ENCODE peak calls at places on chromosomes 1 and 21, in nine cellular contexts. T is ovary, B is breast epithelium, S is A549, Z is adrenal gland, E is IMR-90, C is testis, G is heart left ventricle, P is lower leg skin. F is an unnamed sample.

GRCh38 chr21:31236528-31236927 is 107.5 kb downstream of the TIAM1 start:
- DNase-seq in E (no peak), B (no peak), Z (no peak), C (no peak), P (no peak), G (no peak), T (no peak), S (no peak), F (no peak)

GRCh38 chr1:203625623-203626189 is 926 bp upstream of the ATP2B4 start:
- DNase-seq in B (no peak), E (no peak), G (no peak), S (peak), C (peak), T (no peak), P (peak), Z (no peak), F (no peak)

GRCh38 chr1:232589809-232590741 is 39.9 kb downstream of the SIPA1L2 start:
- DNase-seq in P (no peak), C (no peak), B (no peak), E (no peak), T (no peak), G (no peak), S (no peak), Z (no peak), F (no peak)

GRCh38 chr21:44550807-44551206 is 498 bp downstream of the KRTAP10-2 start:
- DNase-seq in S (no peak), T (no peak), P (no peak), Z (no peak), C (no peak), G (no peak), E (no peak), B (no peak), F (no peak)

GRCh38 chr1:21761052-21761451 is 21.9 kb downstream of the USP48 start:
- DNase-seq in E (no peak), T (no peak), G (no peak), C (no peak), B (no peak), S (no peak), P (no peak), Z (no peak), F (no peak)

GRCh38 chr21:17731554-17731953 is 87.6 kb downstream of the C21orf91 start:
- DNase-seq in S (no peak), T (no peak), G (no peak), E (no peak), P (no peak), Z (no peak), C (no peak), B (no peak), F (no peak)

GRCh38 chr1:173475564-173476196 is 1.5 kb upstream of the PRDX6 start:
- DNase-seq in G (no peak), P (no peak), B (no peak), S (no peak), T (no peak), E (peak), C (no peak), Z (no peak), F (no peak)

GRCh38 chr1:182974792-182975191 is 21.8 kb upstream of the SHCBP1L start:
- DNase-seq in T (no peak), P (no peak), G (no peak), C (no peak), Z (no peak), B (no peak), S (peak), E (no peak), F (no peak)

GRCh38 chr1:151368745-151369610 is 3.5 kb downstream of the SELENBP1 start:
- DNase-seq in C (no peak), E (no peak), G (no peak), P (no peak), B (no peak), S (no peak), T (peak), Z (no peak), F (no peak)

GRCh38 chr1:146034976-146035469 is 13.5 kb upstream of the HJV start:
- DNase-seq in B (no peak), C (no peak), P (no peak), S (peak), G (no peak), Z (no peak), T (no peak), E (no peak), F (no peak)

GRCh38 chr1:109775408-109775807 is 11.7 kb upstream of the EPS8L3 start:
- DNase-seq in S (no peak), G (no peak), Z (no peak), C (no peak), P (no peak), B (no peak), E (peak), T (peak), F (no peak)

GRCh38 chr1:178688244-178688643 is 36.8 kb upstream of the RALGPS2 start:
- DNase-seq in C (no peak), E (peak), Z (no peak), T (no peak), S (no peak), P (no peak), B (no peak), G (no peak), F (no peak)

GRCh38 chr1:226656201-226656600 is 82.9 kb downstream of the ITPKB start:
- DNase-seq in B (no peak), S (no peak), C (no peak), G (no peak), E (no peak), T (no peak), P (no peak), Z (no peak), F (no peak)

GRCh38 chr1:32205401-32206370 is at the start of gene IQCC:
- DNase-seq in B (peak), E (peak), S (peak), G (peak), P (peak), Z (peak), C (peak), T (peak), F (peak)
- TF ChIP-seq POLR2A in B (peak), E (peak), S (peak), G (peak), P (no peak), Z (peak), C (no peak), T (peak), F (peak)

GRCh38 chr1:213124590-213124989 is 73.5 kb downstream of the RPS6KC1 start:
- DNase-seq in C (no peak), Z (no peak), P (no peak), B (no peak), E (no peak), T (no peak), G (no peak), S (no peak), F (no peak)

GRCh38 chr1:213122514-213122929 is 71.5 kb downstream of the RPS6KC1 start:
- DNase-seq in B (no peak), P (no peak), S (peak), Z (no peak), G (no peak), T (no peak), E (peak), C (no peak), F (no peak)

GRCh38 chr1:213120961-213121360 is 69.9 kb downstream of the RPS6KC1 start:
- DNase-seq in B (no peak), S (no peak), Z (no peak), P (no peak), C (no peak), G (no peak), T (no peak), E (no peak), F (no peak)

GRCh38 chr1:213123532-213123931 is 72.5 kb downstream of the RPS6KC1 start:
- DNase-seq in E (peak), T (no peak), S (peak), G (no peak), C (no peak), P (no peak), Z (peak), B (no peak), F (no peak)

DNA sequence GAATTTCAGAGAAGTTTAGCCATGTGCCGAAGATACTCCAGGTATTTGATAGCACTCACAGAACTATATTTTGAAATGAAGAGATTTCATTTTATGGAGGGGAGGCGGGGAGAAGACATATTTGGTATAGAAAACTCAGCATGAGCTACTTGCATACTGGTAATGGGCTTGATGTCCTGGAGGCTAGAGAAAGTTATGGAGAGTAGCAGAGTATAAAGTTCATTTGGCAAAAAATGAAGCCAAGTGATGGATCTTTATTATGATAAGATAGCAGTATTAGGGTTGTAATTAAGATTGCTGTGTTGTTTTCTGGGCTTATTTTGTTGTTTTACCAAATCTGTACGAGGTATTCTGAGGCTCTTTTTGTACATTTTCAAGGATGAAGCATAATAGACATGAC is 72.0 kb downstream of the RPS6KC1 start:
- DNase-seq in P (no peak), Z (no peak), E (no peak), T (no peak), G (no peak), C (no peak), B (no peak), S (no peak), F (no peak)
- TF ChIP-seq CTCF in P (no peak), Z (no peak), E (no peak), T (no peak), G (no peak), C (no peak), B (no peak), S (no peak), F (no peak)

GRCh38 chr21:45872471-45872870 is 109.1 kb upstream of the COL6A1 start:
- DNase-seq in P (no peak), Z (no peak), C (no peak), B (no peak), G (no peak), T (no peak), E (no peak), S (no peak), F (no peak)
- TF ChIP-seq POLR2A in P (no peak), Z (no peak), C (no peak), B (no peak), G (no peak), T (no peak), E (no peak), S (no peak), F (no peak)

GRCh38 chr1:158509471-158510161 is 37.6 kb downstream of the OR10R2 start:
- DNase-seq in G (no peak), P (no peak), E (no peak), C (peak), S (no peak), T (no peak), Z (peak), B (no peak), F (no peak)

GRCh38 chr1:158507511-158507910 is 35.5 kb downstream of the OR10R2 start:
- DNase-seq in B (no peak), C (no peak), E (no peak), T (no peak), G (no peak), Z (no peak), P (no peak), S (no peak), F (no peak)

DNA sequence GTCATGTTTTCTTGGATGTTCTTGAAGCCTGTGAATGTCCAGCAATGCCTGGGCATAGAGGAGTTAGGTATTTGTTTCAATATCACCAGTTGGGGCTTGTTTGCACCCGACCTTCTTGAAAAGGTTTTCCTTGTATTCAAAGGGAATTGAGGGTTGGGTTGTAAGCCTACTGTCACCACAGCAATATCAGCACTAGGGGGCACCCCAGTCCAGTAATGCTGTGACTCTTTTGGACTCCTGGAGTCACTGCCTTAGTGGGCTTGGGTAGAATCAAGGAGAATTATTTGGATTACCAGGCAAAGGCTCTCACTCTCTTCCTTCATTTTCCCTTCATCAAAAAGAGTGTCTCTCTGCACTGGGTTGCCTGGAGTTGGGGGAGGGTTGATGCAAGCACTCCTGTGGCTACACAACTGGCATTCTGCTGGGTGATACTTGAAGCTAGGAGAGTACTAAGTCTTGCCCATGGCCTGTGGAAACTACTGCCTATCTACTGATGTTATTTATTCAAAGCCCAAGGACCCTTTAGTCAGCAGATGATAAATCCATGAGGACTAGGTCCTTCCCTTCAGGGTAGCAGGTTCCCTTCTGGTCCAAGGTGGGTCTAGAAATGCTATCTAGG is 34.5 kb downstream of the OR10R2 start:
- DNase-seq in C (peak), B (no peak), G (peak), E (peak), Z (peak), T (no peak), S (peak), P (no peak), F (no peak)
- TF ChIP-seq CTCF in C (peak), B (no peak), G (peak), E (peak), Z (peak), T (no peak), S (no peak), P (no peak), F (peak)

DNA sequence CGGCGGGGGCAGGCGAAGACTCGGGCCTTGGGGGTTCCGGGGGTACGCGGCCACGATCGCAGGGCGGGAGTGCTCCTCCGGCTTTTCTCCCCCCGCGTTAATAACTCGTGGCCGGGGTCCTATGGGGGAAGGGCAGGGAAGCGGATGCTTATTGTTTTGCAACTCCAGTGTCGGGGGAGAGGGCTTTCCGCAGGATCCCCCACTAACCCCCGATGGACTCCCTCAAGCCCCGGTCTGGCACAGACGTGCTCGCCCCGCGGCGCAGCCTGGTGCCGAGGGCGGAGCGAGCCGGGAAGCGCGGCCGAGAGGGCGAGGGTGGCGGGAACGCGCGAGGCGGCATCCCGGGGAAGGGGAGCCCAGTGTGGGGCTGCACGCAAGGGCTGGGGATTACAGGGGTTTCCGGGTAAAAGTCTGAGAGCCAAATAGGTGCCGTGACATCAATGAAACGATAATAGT is 717 bp downstream of the UCK2 start:
- DNase-seq in C (peak), P (no peak), S (peak), Z (peak), B (no peak), E (peak), T (peak), G (peak), F (no peak)
- TF ChIP-seq POLR2A in C (no peak), P (no peak), S (peak), Z (no peak), B (no peak), E (no peak), T (no peak), G (no peak), F (no peak)

GRCh38 chr1:8752411-8752810 is 65.0 kb downstream of the RERE start:
- DNase-seq in B (no peak), E (no peak), C (no peak), Z (no peak), P (no peak), G (no peak), S (no peak), T (no peak), F (no peak)
- TF ChIP-seq CTCF in B (no peak), E (no peak), C (no peak), Z (no peak), P (no peak), G (no peak), S (no peak), T (no peak), F (no peak)

DNA sequence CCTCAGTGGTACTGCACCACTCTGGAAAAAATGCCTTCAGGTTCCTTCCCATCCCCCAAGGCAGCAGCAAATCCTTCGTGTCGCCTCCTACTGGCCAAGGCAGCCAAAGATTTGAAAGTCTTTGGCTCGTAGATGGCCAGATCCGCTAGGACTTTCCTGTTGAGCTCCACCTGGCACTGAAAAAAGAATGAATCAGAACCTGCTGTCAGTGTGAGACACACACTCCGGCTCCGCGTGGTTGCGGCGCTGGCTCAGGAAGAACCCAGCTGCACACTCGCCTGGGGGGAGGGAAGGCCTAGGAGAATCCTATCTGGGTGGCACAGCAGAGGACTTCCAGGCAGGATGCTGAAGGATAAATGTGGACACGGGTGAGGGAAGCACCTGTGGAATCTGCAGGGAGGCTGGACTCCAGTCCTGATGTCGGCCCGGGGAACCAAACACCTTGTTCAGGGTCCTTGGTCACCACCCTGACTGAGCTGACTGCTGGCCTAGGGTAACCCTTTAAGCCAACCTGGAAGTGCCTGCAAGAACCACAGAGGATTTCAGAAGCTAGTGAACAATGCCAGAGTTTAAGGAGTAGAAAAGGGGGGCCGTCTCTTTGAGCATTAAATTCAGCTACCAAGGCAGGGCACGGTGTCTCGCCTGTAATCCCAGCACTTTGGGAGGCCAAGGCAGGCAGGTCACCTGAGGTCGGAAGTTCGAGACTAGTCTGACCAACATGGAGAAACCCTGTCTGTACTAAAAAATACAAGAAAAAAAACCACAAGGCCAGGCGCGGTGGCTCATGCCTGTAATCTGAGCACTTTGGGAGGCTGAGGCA is 3.2 kb upstream of the CCNL2 start:
- DNase-seq in C (no peak), B (no peak), G (no peak), Z (peak), T (no peak), S (peak), E (peak), P (no peak), F (no peak)
- TF ChIP-seq POLR2A in C (no peak), B (no peak), G (no peak), Z (peak), T (no peak), S (no peak), E (no peak), P (no peak), F (no peak)

GRCh38 chr1:83769594-83770321 is 229.2 kb downstream of the TTLL7 start:
- DNase-seq in B (no peak), S (no peak), G (no peak), T (no peak), C (no peak), Z (no peak), P (no peak), E (no peak), F (no peak)
- TF ChIP-seq CTCF in B (no peak), S (no peak), G (no peak), T (no peak), C (no peak), Z (no peak), P (no peak), E (no peak), F (no peak)